ENCODE peak calls at places on chromosomes 2 and 18, in four cellular contexts. J is aorta, G is IMR-90, L is breast epithelium. O is an unnamed sample.

GRCh38 chr18:22324191-22325131 is 93.3 kb downstream of the CTAGE1 start:
- DNase-seq in J (peak; percentile 88), G (no peak), L (no peak), O (peak; percentile 54)

GRCh38 chr2:235614900-235615712 is 121.3 kb downstream of the AGAP1 start:
- DNase-seq in J (peak; percentile 14), L (no peak), G (peak; percentile 85), O (peak; percentile 23)

GRCh38 chr2:62570861-62571698 is 65.1 kb upstream of the TMEM17 start:
- DNase-seq in G (no peak), J (no peak), L (no peak), O (peak; percentile 42)

GRCh38 chr2:173414823-173415322 is 60.2 kb downstream of the CDCA7 start:
- DNase-seq in L (no peak), J (no peak), G (peak; percentile 57), O (no peak)

GRCh38 chr18:66136039-66136438 is 385.2 kb downstream of the CDH7 start:
- DNase-seq in J (no peak), L (no peak), G (no peak), O (no peak)

GRCh38 chr2:235005603-235006259 is 53.9 kb downstream of the SH3BP4 start:
- DNase-seq in J (peak; percentile 87), G (no peak), L (no peak), O (peak; percentile 54)

GRCh38 chr2:132915812-132916211 is 245.8 kb upstream of the LYPD1 start:
- DNase-seq in L (no peak), J (no peak), G (no peak), O (no peak)

GRCh38 chr2:69693472-69694450 is 48.2 kb upstream of the ANXA4 start:
- DNase-seq in L (no peak), J (no peak), G (no peak), O (peak; percentile 53)

GRCh38 chr2:212228651-212229253 is 309.9 kb downstream of the ERBB4 start:
- DNase-seq in G (peak; percentile 0), J (no peak), L (no peak), O (no peak)

GRCh38 chr2:191050640-191050987 is 36.6 kb upstream of the STAT1 start:
- DNase-seq in L (no peak), J (no peak), G (peak; percentile 75), O (no peak)

GRCh38 chr2:190129421-190130199 is 67.1 kb upstream of the MSTN start:
- DNase-seq in J (no peak), L (no peak), G (peak; percentile 13), O (no peak)

GRCh38 chr2:138382672-138383071 is 118.9 kb upstream of the SPOPL start:
- DNase-seq in J (no peak), L (no peak), G (no peak), O (no peak)

GRCh38 chr2:63679252-63679850 is 90.6 kb downstream of the MDH1 start:
- DNase-seq in L (no peak), J (no peak), G (no peak), O (no peak)

GRCh38 chr2:235613671-235614070 is 119.8 kb downstream of the AGAP1 start:
- DNase-seq in J (no peak), L (no peak), G (no peak), O (no peak)

GRCh38 chr2:54565551-54565950 is 109.4 kb downstream of the SPTBN1 start:
- DNase-seq in L (no peak), G (no peak), J (no peak), O (no peak)

GRCh38 chr2:54561795-54562592 is 105.9 kb downstream of the SPTBN1 start:
- DNase-seq in L (no peak), J (no peak), G (no peak), O (no peak)

GRCh38 chr2:54566896-54567295 is 110.8 kb downstream of the SPTBN1 start:
- DNase-seq in G (no peak), J (no peak), L (no peak), O (peak; percentile 67)

GRCh38 chr2:54561010-54561409 is 104.9 kb downstream of the SPTBN1 start:
- DNase-seq in G (no peak), J (no peak), L (no peak), O (no peak)

DNA sequence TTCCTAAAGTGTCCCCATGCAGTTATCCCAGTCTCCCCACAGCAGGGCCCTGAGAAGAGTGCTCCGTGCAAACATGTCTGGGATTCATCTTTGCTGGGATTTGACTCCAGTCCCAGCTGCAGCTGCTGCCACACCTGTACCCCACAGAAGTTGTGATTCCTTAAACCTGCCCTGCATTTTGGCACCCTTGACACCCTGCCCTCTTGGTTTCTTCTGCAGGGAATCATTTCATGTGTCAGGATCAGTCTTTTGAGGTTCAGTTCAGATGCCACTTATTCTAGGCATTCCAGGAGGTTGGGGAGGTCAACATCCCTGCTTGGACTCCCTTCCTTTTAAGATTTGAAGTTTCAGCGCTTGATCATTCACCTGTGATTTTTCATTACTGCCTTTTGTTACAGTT is 108.3 kb downstream of the SPTBN1 start:
- DNase-seq in G (no peak), L (no peak), J (no peak), O (no peak)
- H3K4me1 ChIP-seq in G (peaks cover 5% of the 10 kb centered on the region), L (no peaks in the 10 kb centered on the region), J (no peaks in the 10 kb centered on the region), O (peaks cover 7% of the 10 kb centered on the region)

DNA sequence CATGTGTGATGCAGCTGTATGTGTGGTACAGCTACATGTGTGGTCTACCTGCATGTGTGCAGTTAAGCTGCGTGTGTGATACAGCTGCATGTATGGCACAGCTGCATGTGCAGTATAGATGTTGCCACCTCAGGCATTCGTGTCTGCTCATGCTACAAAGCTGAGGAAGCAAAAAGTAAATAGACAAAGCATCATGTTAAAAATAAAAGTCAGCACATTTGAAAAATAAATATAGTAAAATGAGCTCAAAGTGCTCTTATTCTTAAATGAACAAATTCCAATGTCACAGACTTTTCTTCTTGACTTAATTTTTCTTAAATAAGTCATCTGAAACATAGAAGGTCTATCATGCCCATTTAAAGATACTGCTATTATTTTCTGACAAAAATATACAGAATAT is 519.3 kb upstream of the SOX11 start:
- DNase-seq in L (no peak), J (no peak), G (no peak), O (no peak)
- H3K4me3 ChIP-seq in L (no peak overlapping the region), J (no peak overlapping the region), G (no peak overlapping the region), O (no peak overlapping the region)

GRCh38 chr2:105860567-105860966 is 115.9 kb downstream of the NCK2 start:
- DNase-seq in L (no peak), G (no peak), J (peak; percentile 54), O (no peak)
- H3K36me3 ChIP-seq in L (no peaks in the 10 kb centered on the region), G (peaks cover 2% of the 10 kb centered on the region), J (no peaks in the 10 kb centered on the region), O (no peaks in the 10 kb centered on the region)

GRCh38 chr2:148653437-148653836 is 8.9 kb downstream of the EPC2 start:
- DNase-seq in J (no peak), L (no peak), G (peak; percentile 30), O (no peak)
- H3K4me1 ChIP-seq in J (peaks cover 2% of the 10 kb centered on the region), L (no peaks in the 10 kb centered on the region), G (peaks cover 3% of the 10 kb centered on the region), O (no peaks in the 10 kb centered on the region)

DNA sequence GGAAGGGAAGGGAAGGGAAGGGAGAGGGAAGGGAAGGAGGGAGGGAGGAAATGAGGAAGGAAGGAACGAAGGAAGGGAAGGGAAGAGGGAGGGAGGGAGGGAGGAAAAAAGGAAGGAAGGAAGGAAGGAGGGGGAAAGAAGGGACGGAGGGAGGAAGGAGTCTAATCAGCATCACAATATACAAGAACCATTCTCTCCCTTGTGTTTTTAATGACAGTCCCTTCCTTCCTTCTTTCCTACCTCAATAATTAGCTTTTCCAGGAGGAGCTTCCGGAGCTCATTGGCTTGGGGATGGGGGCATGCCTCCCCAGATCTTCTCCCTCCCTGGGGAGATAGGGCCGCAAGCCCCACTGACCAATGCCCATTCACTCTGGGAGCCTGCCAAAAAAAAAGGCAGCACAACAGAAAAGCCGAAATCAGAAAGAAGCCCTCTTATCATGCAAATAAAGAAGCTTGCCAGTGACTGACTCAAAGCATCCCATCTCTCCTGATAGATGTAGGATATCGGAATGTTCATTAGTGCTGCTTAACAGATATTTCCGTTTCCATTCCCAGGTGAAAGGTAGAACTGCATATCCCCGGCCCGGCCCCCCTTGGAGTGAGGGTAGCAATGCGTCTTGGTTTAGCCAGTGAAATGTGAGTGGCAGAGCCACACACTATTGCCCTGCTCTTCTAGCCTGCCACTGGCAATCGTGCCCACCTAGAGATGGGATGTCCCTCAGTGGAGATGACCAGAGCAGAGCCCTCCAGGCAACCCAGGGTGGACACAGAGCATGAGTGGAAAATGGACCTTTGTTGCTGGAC is 17.8 kb upstream of the SMAD7 start:
- DNase-seq in L (no peak), G (no peak), J (no peak), O (no peak)
- H3K4me3 ChIP-seq in L (no peak overlapping the region), G (no peak overlapping the region), J (no peak overlapping the region), O (no peak overlapping the region)

O was measured in small intestine.